ENCODE peak calls at places on chromosome 16, in six cellular contexts. D is Peyer's patch, I is NB4, O is PC-9, W is fibroblast of lung, L is omental fat pad. H is an unnamed sample.

GRCh38 chr16:81319221-81319912 is 4.6 kb downstream of the GAN start:
- DNase-seq in D (no peak), I (no peak), O (peak), W (peak), L (no peak), H (no peak)

GRCh38 chr16:50303605-50304466 is 37.5 kb downstream of the ADCY7 start:
- DNase-seq in D (no peak), I (peak), O (no peak), W (peak), L (no peak), H (peak)

GRCh38 chr16:1677942-1678499 is at the start of gene JPT2:
- DNase-seq in D (peak), I (peak), O (peak), W (peak), L (peak), H (peak)

GRCh38 chr16:20899503-20900298 is 457 bp downstream of the DCUN1D3 start:
- DNase-seq in D (no peak), I (peak), O (no peak), W (no peak), L (no peak), H (peak)

GRCh38 chr16:89575247-89576172 is at the start of gene CPNE7:
- DNase-seq in D (no peak), I (no peak), O (peak), W (no peak), L (no peak), H (no peak)

GRCh38 chr16:24463196-24463945 is 76.0 kb upstream of the RBBP6 start:
- DNase-seq in D (no peak), I (no peak), O (no peak), W (no peak), L (no peak), H (no peak)

GRCh38 chr16:528111-529011 is 849 bp downstream of the CAPN15 start:
- DNase-seq in D (peak), I (peak), O (peak), W (peak), L (peak), H (peak)

GRCh38 chr16:30113031-30113710 is at the start of gene GDPD3:
- DNase-seq in D (no peak), I (no peak), O (no peak), W (no peak), L (no peak), H (no peak)

GRCh38 chr16:26992661-26993365 is 73.9 kb upstream of the C16orf82 start:
- DNase-seq in D (no peak), I (no peak), O (no peak), W (no peak), L (no peak), H (no peak)

GRCh38 chr16:58024673-58025350 is 742 bp upstream of the MMP15 start:
- DNase-seq in D (peak), I (peak), O (peak), W (no peak), L (no peak), H (no peak)

GRCh38 chr16:89107209-89107582 is 13.5 kb downstream of the ACSF3 start:
- DNase-seq in D (no peak), I (no peak), O (no peak), W (no peak), L (no peak), H (no peak)

GRCh38 chr16:82832861-82833260 is 206.1 kb downstream of the CDH13 start:
- DNase-seq in D (no peak), I (no peak), O (no peak), W (peak), L (no peak), H (no peak)

DNA sequence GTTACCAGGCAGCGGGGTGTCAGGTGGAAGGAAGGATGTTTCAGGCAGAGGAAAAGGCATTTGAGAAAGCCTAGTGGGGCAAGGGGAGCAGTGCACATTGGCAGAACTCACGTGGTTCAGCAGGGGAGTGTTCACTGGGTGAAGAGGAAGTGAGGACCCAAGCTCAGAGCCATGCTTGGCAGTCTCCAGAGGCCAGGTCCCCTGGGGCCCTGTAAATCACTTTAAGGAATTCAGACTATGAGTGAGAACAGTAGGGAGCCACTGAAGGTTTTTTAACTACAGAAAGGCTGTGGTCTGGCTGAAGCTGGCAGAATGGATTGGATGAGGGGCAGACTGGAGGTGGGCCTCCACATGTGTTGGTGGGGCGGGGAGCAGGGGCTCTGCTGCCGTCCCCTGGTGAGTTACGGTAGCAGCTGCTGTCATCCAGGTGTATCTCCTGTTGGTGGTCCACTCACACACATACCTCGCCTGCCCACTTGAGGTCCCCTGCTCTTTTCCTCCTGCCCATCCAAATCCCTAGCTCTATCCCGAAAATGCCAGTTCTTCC is 5.1 kb downstream of the CLEC16A start:
- DNase-seq in D (peak), I (peak), O (peak), W (peak), L (no peak), H (no peak)
- TF ChIP-seq CTCF in D (peak), I (peak), O (no peak), W (no peak), L (no peak), H (no peak)

DNA sequence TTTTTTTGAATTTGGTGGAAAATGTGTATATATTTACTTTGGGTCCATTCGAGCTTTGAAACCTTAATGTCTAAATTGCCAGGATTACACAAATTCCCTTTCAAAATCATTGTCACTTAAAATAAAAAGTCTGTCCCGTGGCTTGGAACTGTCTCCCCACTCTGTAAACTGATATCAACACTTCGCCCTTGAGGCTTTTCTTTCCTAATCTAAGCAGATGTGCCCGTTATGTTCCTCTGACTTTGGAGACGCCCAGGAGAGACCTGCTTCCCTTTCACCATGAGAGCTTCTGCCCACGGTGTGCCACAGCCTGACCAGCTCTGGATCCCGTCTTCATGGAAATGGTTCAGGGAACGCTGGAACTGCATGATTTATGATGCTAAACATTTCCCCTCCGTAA is 151.3 kb downstream of the C16orf95 start:
- DNase-seq in D (no peak), I (no peak), O (no peak), W (no peak), L (no peak), H (no peak)
- TF ChIP-seq CTCF in D (no peak), I (no peak), O (no peak), W (no peak), L (no peak), H (no peak)

GRCh38 chr16:57009641-57010170 is 20.3 kb downstream of the NLRC5 start:
- DNase-seq in D (no peak), I (no peak), O (no peak), W (no peak), L (no peak), H (no peak)

GRCh38 chr16:57013268-57013667 is 23.9 kb downstream of the NLRC5 start:
- DNase-seq in D (no peak), I (no peak), O (peak), W (peak), L (no peak), H (no peak)

GRCh38 chr16:57008440-57008839 is 19.1 kb downstream of the NLRC5 start:
- DNase-seq in D (no peak), I (no peak), O (no peak), W (no peak), L (no peak), H (no peak)

GRCh38 chr16:57013902-57014301 is 24.5 kb downstream of the NLRC5 start:
- DNase-seq in D (no peak), I (peak), O (no peak), W (no peak), L (no peak), H (no peak)

GRCh38 chr16:57012353-57012752 is 23.0 kb downstream of the NLRC5 start:
- DNase-seq in D (no peak), I (no peak), O (no peak), W (no peak), L (no peak), H (no peak)
- TF ChIP-seq CTCF in D (no peak), I (no peak), O (no peak), W (no peak), L (no peak), H (no peak)

GRCh38 chr16:48831081-48831722 is 221.2 kb upstream of the N4BP1 start:
- DNase-seq in D (no peak), I (peak), O (no peak), W (no peak), L (no peak), H (no peak)
- TF ChIP-seq CTCF in D (no peak), I (peak), O (peak), W (no peak), L (no peak), H (no peak)

H was measured in natural killer cell.